ENCODE peak calls at places on chromosomes 3 and 15, in seven cellular contexts. Z is psoas muscle, R is epithelial cell of esophagus, V is sigmoid colon, T is H7, O is BE2C, M is left ventricle myocardium inferior. C is an unnamed sample.

GRCh38 chr15:55587321-55588069 is 650 bp downstream of the PYGO1 start:
- DNase-seq in M (peak), Z (peak), R (peak), T (peak), V (peak), O (peak), C (peak)

GRCh38 chr3:141109761-141110160 is 58.6 kb downstream of the SPSB4 start:
- DNase-seq in R (no peak), M (no peak), Z (no peak), V (no peak), T (no peak), O (no peak), C (no peak)

GRCh38 chr3:17136251-17136721 is 251.5 kb downstream of the PLCL2 start:
- DNase-seq in M (peak), T (no peak), V (no peak), R (no peak), Z (no peak), O (peak), C (no peak)

GRCh38 chr3:90007786-90008499 is 900.5 kb downstream of the EPHA3 start:
- DNase-seq in Z (no peak), R (no peak), O (no peak), T (no peak), V (no peak), M (peak), C (no peak)

GRCh38 chr3:64341355-64341754 is 116.1 kb upstream of the PRICKLE2 start:
- DNase-seq in T (no peak), Z (peak), O (no peak), V (no peak), M (no peak), R (no peak), C (no peak)

GRCh38 chr3:192933779-192934456 is 16.3 kb upstream of the MB21D2 start:
- DNase-seq in T (no peak), M (no peak), O (no peak), Z (no peak), V (no peak), R (peak), C (no peak)

GRCh38 chr3:63351159-63352007 is 73.3 kb downstream of the SYNPR start:
- DNase-seq in Z (no peak), O (peak), M (no peak), T (peak), V (no peak), R (peak), C (peak)

GRCh38 chr15:101123222-101123910 is 128.5 kb downstream of the CHSY1 start:
- DNase-seq in T (no peak), M (no peak), Z (no peak), O (no peak), R (no peak), V (no peak), C (no peak)

GRCh38 chr3:188863999-188864406 is 307.8 kb upstream of the TPRG1 start:
- DNase-seq in T (no peak), O (no peak), V (no peak), R (no peak), Z (no peak), M (no peak), C (no peak)

GRCh38 chr3:131762981-131763380 is 260.2 kb upstream of the MRPL3 start:
- DNase-seq in M (no peak), V (no peak), O (no peak), Z (no peak), R (no peak), T (no peak), C (no peak)

GRCh38 chr15:71691322-71691699 is 119.0 kb upstream of the NR2E3 start:
- DNase-seq in O (no peak), M (no peak), Z (no peak), T (no peak), R (peak), V (no peak), C (no peak)

GRCh38 chr3:190458040-190458439 is 8.3 kb upstream of the TMEM207 start:
- DNase-seq in T (no peak), V (no peak), O (no peak), Z (no peak), R (peak), M (no peak), C (no peak)

GRCh38 chr3:106103383-106103782 is 234.6 kb upstream of the CBLB start:
- DNase-seq in R (no peak), O (no peak), Z (no peak), T (no peak), M (no peak), V (no peak), C (no peak)

GRCh38 chr3:22306454-22306853 is 555.4 kb upstream of the ZNF385D start:
- DNase-seq in R (no peak), M (no peak), T (no peak), V (no peak), O (no peak), Z (no peak), C (no peak)

GRCh38 chr15:83837946-83838571 is 184.1 kb downstream of the ADAMTSL3 start:
- DNase-seq in O (peak), Z (no peak), V (no peak), M (no peak), T (peak), R (peak), C (peak)

GRCh38 chr3:141491929-141492328 is 5.1 kb downstream of the RASA2 start:
- DNase-seq in T (no peak), V (no peak), Z (no peak), R (no peak), M (no peak), O (no peak), C (no peak)

GRCh38 chr3:108847187-108847586 is 24.6 kb downstream of the TRAT1 start:
- DNase-seq in R (no peak), V (no peak), O (no peak), M (no peak), T (no peak), Z (no peak), C (no peak)

GRCh38 chr3:143775401-143775970 is 72.8 kb downstream of the SLC9A9 start:
- DNase-seq in Z (no peak), V (no peak), T (peak), R (peak), M (no peak), O (no peak), C (no peak)

GRCh38 chr3:178203650-178204049 is 332.6 kb upstream of the KCNMB2 start:
- DNase-seq in Z (no peak), M (no peak), V (no peak), R (no peak), T (no peak), O (no peak), C (no peak)

GRCh38 chr3:190443257-190443656 is 6.4 kb downstream of the TMEM207 start:
- DNase-seq in Z (no peak), V (no peak), O (no peak), T (peak), M (no peak), R (no peak), C (peak)

GRCh38 chr3:50275160-50275995 is 3.5 kb upstream of the LSMEM2 start:
- DNase-seq in O (no peak), V (peak), T (peak), R (no peak), Z (no peak), M (no peak), C (no peak)
- H3K4me3 ChIP-seq in O (no peak), V (no peak), T (peak), R (no peak), Z (no peak), M (no peak), C (no peak)

GRCh38 chr3:172135185-172135584 is 95.8 kb downstream of the FNDC3B start:
- DNase-seq in M (no peak), T (no peak), V (no peak), Z (no peak), R (no peak), O (no peak), C (peak)
- H3K4me3 ChIP-seq in M (no peak), T (no peak), V (no peak), Z (no peak), R (no peak), O (no peak), C (no peak)

GRCh38 chr3:31984321-31984720 is 2.8 kb downstream of the ZNF860 start:
- DNase-seq in Z (no peak), R (peak), O (no peak), V (no peak), T (no peak), M (no peak), C (no peak)

GRCh38 chr3:31979006-31979697 is 1.9 kb downstream of the OSBPL10 start:
- DNase-seq in Z (no peak), R (peak), O (no peak), V (no peak), T (no peak), M (no peak), C (no peak)

GRCh38 chr3:31980530-31981205 is 394 bp downstream of the OSBPL10 start:
- DNase-seq in V (peak), T (peak), O (peak), R (peak), Z (peak), M (peak), C (peak)

GRCh38 chr3:31978553-31978952 is 2.5 kb downstream of the OSBPL10 start:
- DNase-seq in Z (no peak), O (no peak), T (no peak), R (peak), M (no peak), V (no peak), C (no peak)

GRCh38 chr3:31981206-31982181 is at the start of the genes OSBPL10 and ZNF860:
- DNase-seq in V (peak), R (peak), O (peak), T (peak), M (peak), Z (peak), C (peak)
- H3K4me3 ChIP-seq in V (peak), R (peak), O (peak), T (peak), M (peak), Z (peak), C (peak)

GRCh38 chr3:47838503-47838902 is 35.6 kb downstream of the DHX30 start:
- DNase-seq in V (no peak), M (no peak), R (no peak), T (no peak), O (no peak), Z (no peak), C (no peak)

GRCh38 chr3:47846880-47847248 is 43.9 kb downstream of the DHX30 start:
- DNase-seq in O (no peak), M (no peak), Z (no peak), T (no peak), R (no peak), V (no peak), C (no peak)

GRCh38 chr3:47846186-47846879 is 43.4 kb downstream of the DHX30 start:
- DNase-seq in R (no peak), T (peak), V (no peak), O (no peak), M (no peak), Z (no peak), C (no peak)

GRCh38 chr3:47836986-47837385 is 34.0 kb downstream of the DHX30 start:
- DNase-seq in M (no peak), T (peak), O (no peak), Z (no peak), R (no peak), V (no peak), C (no peak)

DNA sequence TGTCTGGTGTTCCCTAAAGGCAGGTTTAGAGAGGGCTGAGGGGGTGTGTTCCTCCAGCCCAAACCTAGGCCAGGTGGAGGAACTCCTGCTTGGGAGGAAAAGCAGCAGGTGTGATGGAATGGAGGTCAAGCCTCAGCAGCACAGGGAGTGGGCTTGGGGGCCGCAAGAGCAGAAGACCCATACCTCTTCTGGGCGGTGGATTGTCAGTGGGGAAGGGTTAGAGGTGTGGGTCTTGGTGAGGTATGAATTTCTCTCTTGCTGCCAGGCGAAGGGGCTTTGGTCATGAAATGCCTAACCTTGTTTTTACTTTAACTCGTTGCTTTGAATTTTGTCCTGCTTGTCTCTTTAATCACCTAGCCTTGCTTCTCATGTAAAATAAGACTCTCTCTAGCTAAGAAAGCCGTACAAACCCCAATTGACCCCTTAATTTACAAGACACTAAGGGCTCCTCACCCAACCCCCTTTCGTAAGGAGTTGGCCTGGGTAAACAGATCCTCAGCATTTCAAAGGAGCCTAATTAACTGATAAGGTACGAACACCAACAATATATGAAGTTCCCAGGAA is 38.9 kb downstream of the DHX30 start:
- DNase-seq in Z (no peak), O (no peak), M (no peak), T (peak), V (no peak), R (no peak), C (no peak)
- H3K4me3 ChIP-seq in Z (no peak), O (no peak), M (no peak), T (no peak), V (no peak), R (no peak), C (no peak)

DNA sequence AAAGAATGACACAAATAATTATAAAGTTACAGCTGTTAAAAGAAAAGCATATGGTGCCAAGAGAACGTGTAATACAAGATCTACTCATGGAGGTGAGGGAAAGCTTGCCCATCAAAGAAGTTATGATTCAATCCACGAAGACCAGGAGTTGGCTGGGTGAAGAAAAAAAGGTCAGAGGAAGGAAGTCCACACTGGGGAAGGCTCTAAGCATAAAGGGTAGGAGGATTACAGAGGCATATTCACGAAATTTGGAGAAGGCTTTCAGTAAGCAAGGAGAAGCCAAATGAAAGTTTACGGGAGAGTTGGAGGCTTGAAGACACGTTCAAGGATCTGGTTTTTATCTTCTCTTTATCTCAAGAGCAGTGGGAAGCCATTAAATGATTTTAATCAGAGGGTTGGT is 1.8 kb upstream of the TGFBR2 start:
- DNase-seq in Z (no peak), R (no peak), V (no peak), T (no peak), M (no peak), O (no peak), C (no peak)
- H3K4me3 ChIP-seq in Z (no peak), R (no peak), V (no peak), T (no peak), M (no peak), O (no peak), C (peak)

DNA sequence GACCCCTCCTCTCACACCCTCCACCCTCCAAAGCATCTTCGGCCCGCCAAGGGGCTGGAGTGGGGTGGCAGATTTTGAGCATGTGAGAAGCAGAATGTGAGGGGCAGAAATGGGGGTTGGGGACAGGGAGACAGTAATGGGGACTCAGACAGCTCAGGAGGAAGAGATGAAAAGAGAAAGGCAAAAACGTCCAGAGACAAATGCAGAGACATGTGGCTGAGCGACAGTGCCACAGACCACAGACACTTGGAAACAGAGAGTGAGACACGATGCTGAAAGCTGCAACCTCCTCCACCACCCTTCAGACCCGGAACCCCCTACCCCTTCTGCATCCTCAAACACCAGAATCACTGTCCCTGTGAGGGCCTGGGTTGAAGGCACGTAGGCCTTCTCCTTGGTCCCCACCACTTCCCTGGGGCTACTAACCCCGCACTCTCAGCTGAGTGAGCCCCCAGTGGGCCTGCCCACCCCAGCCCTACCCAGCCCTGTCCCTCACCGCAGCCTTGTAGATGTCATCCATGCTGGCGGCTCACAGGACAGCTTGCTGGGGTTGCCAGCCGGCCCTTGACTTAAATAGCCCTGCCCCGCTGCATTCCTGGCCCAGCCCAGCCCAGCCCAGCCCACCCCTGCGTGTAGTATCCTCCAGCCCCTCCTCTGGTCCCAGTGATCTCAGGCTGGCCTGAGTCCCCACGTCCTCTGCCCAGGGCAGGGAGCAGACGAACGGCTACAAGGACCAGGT is at the start of gene TNNC1:
- DNase-seq in T (peak), M (peak), O (no peak), V (no peak), Z (peak), R (no peak), C (peak)
- H3K4me3 ChIP-seq in T (no peak), M (peak), O (no peak), V (peak), Z (peak), R (peak), C (peak)